ENCODE peak calls at places on chromosomes 11 and 22, in nine cellular contexts. I, B, G, W, M, T, J, C and V are unnamed samples.

GRCh38 chr11:36718481-36718880 is 120.4 kb upstream of the RAG2 start:
- DNase-seq in W (no peak), I (no peak), M (no peak), C (no peak), T (no peak), J (no peak), B (peak), G (no peak), V (no peak)

GRCh38 chr11:292211-293121 is 3.5 kb downstream of the PGGHG start:
- DNase-seq in W (peak), I (peak), B (no peak), C (no peak), T (no peak), M (no peak), G (no peak), J (no peak), V (no peak)

GRCh38 chr22:22761963-22762772 is 117.8 kb downstream of the GGTLC2 start:
- DNase-seq in T (no peak), C (no peak), J (no peak), G (no peak), W (no peak), B (no peak), M (no peak), I (no peak), V (no peak)

GRCh38 chr11:67656278-67656922 is 5.9 kb upstream of the ACY3 start:
- DNase-seq in J (peak), C (peak), I (no peak), T (no peak), G (peak), W (no peak), M (peak), B (no peak), V (peak)

GRCh38 chr11:86234831-86235461 is 9.6 kb upstream of the EED start:
- DNase-seq in J (no peak), T (no peak), G (no peak), I (no peak), W (no peak), B (peak), C (no peak), M (no peak), V (no peak)

GRCh38 chr11:130611791-130612251 is 163.4 kb downstream of the ADAMTS15 start:
- DNase-seq in B (no peak), T (no peak), J (peak), I (no peak), W (no peak), M (peak), C (peak), G (no peak), V (peak)

GRCh38 chr22:21915624-21916308 is 36.9 kb downstream of the PPM1F start:
- DNase-seq in B (no peak), J (no peak), W (no peak), M (no peak), I (peak), G (no peak), C (no peak), T (no peak), V (no peak)

GRCh38 chr11:41113160-41113559 is 346.3 kb downstream of the LRRC4C start:
- DNase-seq in M (no peak), C (no peak), B (no peak), J (no peak), I (no peak), T (no peak), W (no peak), G (no peak), V (no peak)

GRCh38 chr11:71321433-71322191 is 69.2 kb upstream of the SHANK2 start:
- DNase-seq in I (peak), B (no peak), G (no peak), M (no peak), T (no peak), W (peak), C (no peak), J (no peak), V (no peak)

GRCh38 chr11:60910281-60910687 is 3.7 kb upstream of the TMEM109 start:
- DNase-seq in I (no peak), J (no peak), C (no peak), B (no peak), W (no peak), T (no peak), G (no peak), M (no peak), V (no peak)

GRCh38 chr11:41459602-41460405 is at the start of gene LRRC4C:
- DNase-seq in M (no peak), B (peak), W (no peak), T (peak), J (no peak), C (no peak), G (no peak), I (no peak), V (no peak)

GRCh38 chr11:107999759-108000455 is 8.8 kb upstream of the CUL5 start:
- DNase-seq in C (peak), M (peak), G (no peak), W (no peak), B (peak), I (no peak), T (peak), J (peak), V (peak)

GRCh38 chr11:123159146-123159857 is 35.7 kb downstream of the CLMP start:
- DNase-seq in M (peak), I (no peak), J (peak), B (no peak), C (no peak), T (no peak), G (no peak), W (no peak), V (no peak)

DNA sequence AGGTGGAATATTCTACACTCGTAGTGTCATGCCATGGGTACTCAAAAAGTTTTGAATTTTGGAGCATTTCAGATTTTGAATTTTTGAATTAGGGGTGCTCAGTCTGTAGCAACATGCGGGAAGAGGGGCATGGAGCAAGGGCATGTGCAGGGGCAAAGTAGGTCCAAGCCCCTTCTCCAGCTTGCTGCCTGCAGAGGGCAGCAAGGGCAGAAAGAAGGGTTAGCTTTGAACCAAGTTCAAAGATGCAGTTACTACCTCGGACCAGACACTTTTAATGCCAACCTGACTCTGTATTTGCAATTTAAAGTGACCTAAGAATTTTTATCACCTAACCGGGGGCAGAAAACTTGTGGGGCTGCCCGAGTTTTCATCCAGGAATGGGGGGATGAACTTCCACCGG is 68.2 kb downstream of the CD82 start:
- DNase-seq in T (no peak), J (no peak), G (no peak), C (no peak), B (no peak), M (peak), W (peak), I (no peak), V (no peak)
- TF ChIP-seq CTCF in T (no peak), J (peak), G (no peak), C (peak), B (peak), M (peak), W (no peak), I (no peak), V (peak)

GRCh38 chr11:114277637-114278341 is 18.4 kb upstream of the NNMT start:
- DNase-seq in G (no peak), W (no peak), M (no peak), I (no peak), J (no peak), B (no peak), T (no peak), C (no peak), V (no peak)
- TF ChIP-seq CTCF in G (no peak), W (no peak), M (no peak), I (no peak), J (peak), B (peak), T (no peak), C (peak), V (no peak)

GRCh38 chr22:44973829-44974228 is 36.0 kb downstream of the PHF21B start:
- DNase-seq in C (no peak), I (no peak), B (no peak), M (no peak), J (no peak), W (no peak), T (no peak), G (no peak), V (no peak)

GRCh38 chr22:44979154-44979553 is 30.7 kb downstream of the PHF21B start:
- DNase-seq in G (no peak), C (no peak), M (no peak), W (no peak), I (no peak), T (no peak), J (no peak), B (no peak), V (no peak)

GRCh38 chr22:44972363-44973083 is 37.3 kb downstream of the PHF21B start:
- DNase-seq in M (no peak), G (no peak), C (no peak), W (no peak), I (no peak), J (no peak), B (no peak), T (no peak), V (no peak)

GRCh38 chr22:44971651-44972362 is 38.0 kb downstream of the PHF21B start:
- DNase-seq in C (no peak), G (no peak), T (no peak), B (no peak), M (no peak), W (no peak), I (no peak), J (no peak), V (no peak)

DNA sequence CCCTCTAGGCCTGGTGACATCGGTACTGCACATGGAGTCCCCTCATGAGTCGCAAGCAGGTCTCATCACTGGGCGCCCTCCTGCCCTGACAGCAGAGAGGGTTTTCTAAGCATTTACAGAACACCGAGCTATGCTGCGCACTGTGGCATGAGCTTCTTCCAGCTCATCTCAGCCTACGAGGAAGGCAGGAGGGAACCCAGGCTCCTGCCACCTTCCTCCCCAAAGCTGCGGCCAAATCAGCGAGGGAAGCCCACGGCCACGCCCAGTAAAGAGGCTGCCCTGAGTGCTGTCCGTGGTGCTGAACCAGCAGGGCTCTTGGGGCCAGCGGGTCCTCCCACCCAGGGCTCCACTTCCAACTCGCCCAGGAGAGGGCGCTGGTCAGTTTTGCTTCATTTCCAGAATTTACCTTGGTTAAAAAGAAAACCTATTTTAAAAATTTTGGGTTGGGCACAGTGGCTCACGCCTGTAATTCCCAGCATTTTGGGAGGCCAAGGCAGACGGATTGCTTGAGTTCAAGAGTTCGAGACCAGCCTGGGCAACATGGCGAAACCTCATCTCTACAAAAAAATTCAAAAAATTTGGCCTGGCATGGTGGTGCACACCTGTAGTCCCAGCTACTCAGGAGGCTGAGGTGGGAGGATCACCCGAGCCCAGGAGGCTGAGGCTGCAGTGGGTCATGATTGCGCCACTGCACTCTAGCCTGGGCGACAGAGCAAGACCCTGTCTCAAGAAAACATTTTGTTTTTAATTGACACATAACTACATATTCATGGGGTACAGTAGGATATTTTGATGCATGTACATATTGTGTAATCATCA is 34.2 kb downstream of the PHF21B start:
- DNase-seq in T (peak), G (peak), B (peak), C (peak), I (peak), J (peak), M (peak), W (peak), V (peak)
- TF ChIP-seq CTCF in T (peak), G (peak), B (peak), C (peak), I (peak), J (peak), M (peak), W (peak), V (peak)

GRCh38 chr22:24836282-24836681 is 30.3 kb downstream of the SGSM1 start:
- DNase-seq in T (no peak), B (no peak), J (peak), I (no peak), G (no peak), M (peak), W (no peak), C (no peak), V (no peak)

GRCh38 chr22:24831678-24832077 is 25.7 kb downstream of the SGSM1 start:
- DNase-seq in G (no peak), B (no peak), M (no peak), W (no peak), T (no peak), C (no peak), J (no peak), I (no peak), V (no peak)

GRCh38 chr22:24833881-24834495 is 28.0 kb downstream of the SGSM1 start:
- DNase-seq in I (no peak), C (no peak), J (no peak), T (no peak), W (peak), M (no peak), G (no peak), B (no peak), V (no peak)

GRCh38 chr22:24830205-24830979 is 24.4 kb downstream of the SGSM1 start:
- DNase-seq in W (no peak), J (no peak), G (no peak), T (no peak), B (peak), I (no peak), M (no peak), C (no peak), V (no peak)

GRCh38 chr22:24834845-24835570 is 29.0 kb downstream of the SGSM1 start:
- DNase-seq in C (no peak), J (peak), T (no peak), W (peak), B (peak), M (peak), I (no peak), G (no peak), V (peak)
- TF ChIP-seq CTCF in C (peak), J (peak), T (no peak), W (no peak), B (peak), M (peak), I (no peak), G (no peak), V (no peak)

GRCh38 chr22:43376765-43377485 is 33.8 kb upstream of the SCUBE1 start:
- DNase-seq in J (peak), B (no peak), M (no peak), I (no peak), T (no peak), W (no peak), G (no peak), C (peak), V (no peak)
- TF ChIP-seq CTCF in J (no peak), B (no peak), M (no peak), I (no peak), T (no peak), W (no peak), G (no peak), C (no peak), V (no peak)

GRCh38 chr11:112925516-112926310 is 35.5 kb upstream of the NCAM1 start:
- DNase-seq in W (no peak), J (no peak), M (no peak), T (no peak), B (no peak), C (no peak), G (no peak), I (no peak), V (no peak)
- TF ChIP-seq CTCF in W (no peak), J (no peak), M (no peak), T (no peak), B (no peak), C (no peak), G (no peak), I (no peak), V (no peak)

GRCh38 chr22:41537203-41537602 is 7.1 kb downstream of the POLR3H start:
- DNase-seq in M (no peak), B (no peak), G (no peak), I (no peak), T (no peak), J (no peak), W (no peak), C (no peak), V (no peak)

GRCh38 chr22:41532908-41533825 is 11.1 kb downstream of the POLR3H start:
- DNase-seq in J (peak), T (peak), W (peak), G (no peak), M (peak), B (peak), C (peak), I (peak), V (peak)

GRCh38 chr22:41534219-41534618 is 10.1 kb downstream of the POLR3H start:
- DNase-seq in T (no peak), W (no peak), J (no peak), B (no peak), I (no peak), C (no peak), M (no peak), G (no peak), V (no peak)

GRCh38 chr22:41531736-41532477 is 12.4 kb downstream of the POLR3H start:
- DNase-seq in M (no peak), I (no peak), B (no peak), J (no peak), T (no peak), C (no peak), W (no peak), G (no peak), V (no peak)

GRCh38 chr22:41535244-41535643 is 9.0 kb downstream of the POLR3H start:
- DNase-seq in T (no peak), W (no peak), I (no peak), J (peak), M (no peak), G (no peak), C (no peak), B (peak), V (no peak)
- TF ChIP-seq CTCF in T (no peak), W (no peak), I (no peak), J (peak), M (peak), G (no peak), C (peak), B (peak), V (peak)

GRCh38 chr11:83285131-83285770 is 916 bp downstream of the CCDC90B start:
- DNase-seq in J (no peak), W (no peak), C (no peak), B (no peak), G (no peak), T (no peak), M (no peak), I (no peak), V (no peak)

GRCh38 chr11:83287631-83288030 is 1.5 kb upstream of the CCDC90B start:
- DNase-seq in I (no peak), T (no peak), G (no peak), M (no peak), B (no peak), W (no peak), C (no peak), J (no peak), V (no peak)

GRCh38 chr11:83282084-83282716 is 4.0 kb downstream of the CCDC90B start:
- DNase-seq in I (no peak), T (no peak), G (no peak), C (no peak), J (peak), B (no peak), M (no peak), W (no peak), V (no peak)

GRCh38 chr11:83284501-83285051 is 1.6 kb downstream of the CCDC90B start:
- DNase-seq in I (no peak), B (no peak), G (no peak), M (no peak), W (no peak), J (peak), T (no peak), C (no peak), V (no peak)

GRCh38 chr11:83285771-83286528 is at the start of gene CCDC90B:
- DNase-seq in W (peak), C (peak), G (peak), I (peak), M (peak), J (peak), B (peak), T (peak), V (peak)
- TF ChIP-seq CTCF in W (peak), C (peak), G (no peak), I (no peak), M (peak), J (no peak), B (peak), T (no peak), V (peak)